ENCODE peak calls at places on chromosomes 16 and 17, in nine cellular contexts. One of them, this sample, is unnamed.

GRCh38 chr17:28470266-28471126 is 2.9 kb upstream of the SLC13A2 start:
- DNase-seq in anterior cingulate cortex: no peak
- DNase-seq in A549: no peak
- DNase-seq in bronchial epithelial cell: no peak
- DNase-seq in mesothelial cell of epicardium: no peak
- DNase-seq in non-pigmented ciliary epithelial cell: no peak
- DNase-seq in EL: no peak
- DNase-seq in GM04503: no peak
- DNase-seq in T-cell: no peak
- DNase-seq in this sample: no peak

GRCh38 chr17:36632916-36633846 is 31.8 kb downstream of the MRM1 start:
- DNase-seq in anterior cingulate cortex: no peak
- DNase-seq in A549: no peak
- DNase-seq in bronchial epithelial cell: no peak
- DNase-seq in mesothelial cell of epicardium: no peak
- DNase-seq in non-pigmented ciliary epithelial cell: no peak
- DNase-seq in EL: no peak
- DNase-seq in GM04503: no peak
- DNase-seq in T-cell: no peak
- DNase-seq in this sample: no peak

GRCh38 chr16:88422733-88423447 is 30.2 kb upstream of the ZFPM1 start:
- DNase-seq in anterior cingulate cortex: no peak
- DNase-seq in A549: no peak
- DNase-seq in bronchial epithelial cell: no peak
- DNase-seq in mesothelial cell of epicardium: no peak
- DNase-seq in non-pigmented ciliary epithelial cell: no peak
- DNase-seq in EL: no peak
- DNase-seq in GM04503: no peak
- DNase-seq in T-cell: no peak
- DNase-seq in this sample: no peak

GRCh38 chr16:82331397-82331796 is 161.4 kb upstream of the MPHOSPH6 start:
- DNase-seq in anterior cingulate cortex: no peak
- DNase-seq in A549: no peak
- DNase-seq in bronchial epithelial cell: no peak
- DNase-seq in mesothelial cell of epicardium: no peak
- DNase-seq in non-pigmented ciliary epithelial cell: no peak
- DNase-seq in EL: no peak
- DNase-seq in GM04503: no peak
- DNase-seq in T-cell: no peak
- DNase-seq in this sample: no peak

GRCh38 chr16:57723170-57723569 is 12.4 kb upstream of the KATNB1 start:
- DNase-seq in anterior cingulate cortex: no peak
- DNase-seq in A549: no peak
- DNase-seq in bronchial epithelial cell: no peak
- DNase-seq in mesothelial cell of epicardium: no peak
- DNase-seq in non-pigmented ciliary epithelial cell: no peak
- DNase-seq in EL: peak
- DNase-seq in GM04503: no peak
- DNase-seq in T-cell: no peak
- DNase-seq in this sample: no peak

GRCh38 chr16:4373909-4374742 is 2.5 kb downstream of the VASN start:
- DNase-seq in anterior cingulate cortex: peak
- DNase-seq in A549: peak
- DNase-seq in bronchial epithelial cell: peak
- DNase-seq in mesothelial cell of epicardium: peak
- DNase-seq in non-pigmented ciliary epithelial cell: peak
- DNase-seq in EL: peak
- DNase-seq in GM04503: peak
- DNase-seq in T-cell: no peak
- DNase-seq in this sample: peak

GRCh38 chr17:36611345-36612072 is 10.1 kb downstream of the MRM1 start:
- DNase-seq in anterior cingulate cortex: no peak
- DNase-seq in A549: no peak
- DNase-seq in bronchial epithelial cell: peak
- DNase-seq in mesothelial cell of epicardium: no peak
- DNase-seq in non-pigmented ciliary epithelial cell: peak
- DNase-seq in EL: peak
- DNase-seq in GM04503: no peak
- DNase-seq in T-cell: no peak
- DNase-seq in this sample: peak

GRCh38 chr16:49858200-49859129 is 2.6 kb upstream of the ZNF423 start:
- DNase-seq in anterior cingulate cortex: no peak
- DNase-seq in A549: peak
- DNase-seq in bronchial epithelial cell: no peak
- DNase-seq in mesothelial cell of epicardium: peak
- DNase-seq in non-pigmented ciliary epithelial cell: no peak
- DNase-seq in EL: peak
- DNase-seq in GM04503: no peak
- DNase-seq in T-cell: no peak
- DNase-seq in this sample: no peak

GRCh38 chr16:83989300-83989699 is 21.3 kb downstream of the NECAB2 start:
- DNase-seq in anterior cingulate cortex: no peak
- DNase-seq in A549: no peak
- DNase-seq in bronchial epithelial cell: no peak
- DNase-seq in mesothelial cell of epicardium: no peak
- DNase-seq in non-pigmented ciliary epithelial cell: no peak
- DNase-seq in EL: no peak
- DNase-seq in GM04503: no peak
- DNase-seq in T-cell: no peak
- DNase-seq in this sample: no peak

GRCh38 chr17:31391496-31391949 is at the start of gene RAB11FIP4:
- DNase-seq in anterior cingulate cortex: no peak
- DNase-seq in A549: no peak
- DNase-seq in bronchial epithelial cell: no peak
- DNase-seq in mesothelial cell of epicardium: no peak
- DNase-seq in non-pigmented ciliary epithelial cell: no peak
- DNase-seq in EL: no peak
- DNase-seq in GM04503: no peak
- DNase-seq in T-cell: no peak
- DNase-seq in this sample: no peak

GRCh38 chr17:67546578-67547527 is 169.8 kb downstream of the PITPNC1 start:
- DNase-seq in anterior cingulate cortex: peak
- DNase-seq in A549: no peak
- DNase-seq in bronchial epithelial cell: no peak
- DNase-seq in mesothelial cell of epicardium: no peak
- DNase-seq in non-pigmented ciliary epithelial cell: no peak
- DNase-seq in EL: no peak
- DNase-seq in GM04503: no peak
- DNase-seq in T-cell: no peak
- DNase-seq in this sample: no peak

GRCh38 chr16:87123356-87124001 is 193.7 kb downstream of the C16orf95 start:
- DNase-seq in anterior cingulate cortex: no peak
- DNase-seq in A549: no peak
- DNase-seq in bronchial epithelial cell: no peak
- DNase-seq in mesothelial cell of epicardium: no peak
- DNase-seq in non-pigmented ciliary epithelial cell: no peak
- DNase-seq in EL: peak
- DNase-seq in GM04503: no peak
- DNase-seq in T-cell: no peak
- DNase-seq in this sample: no peak

GRCh38 chr16:57377080-57377841 is 5.0 kb downstream of the CX3CL1 start:
- DNase-seq in anterior cingulate cortex: no peak
- DNase-seq in A549: peak
- DNase-seq in bronchial epithelial cell: peak
- DNase-seq in mesothelial cell of epicardium: no peak
- DNase-seq in non-pigmented ciliary epithelial cell: no peak
- DNase-seq in EL: peak
- DNase-seq in GM04503: no peak
- DNase-seq in T-cell: no peak
- DNase-seq in this sample: peak

GRCh38 chr17:73198201-73198929 is 5.5 kb downstream of the COG1 start:
- DNase-seq in anterior cingulate cortex: no peak
- DNase-seq in A549: no peak
- DNase-seq in bronchial epithelial cell: no peak
- DNase-seq in mesothelial cell of epicardium: no peak
- DNase-seq in non-pigmented ciliary epithelial cell: no peak
- DNase-seq in EL: no peak
- DNase-seq in GM04503: no peak
- DNase-seq in T-cell: no peak
- DNase-seq in this sample: no peak

GRCh38 chr17:64787255-64787920 is 125.3 kb upstream of the SMURF2 start:
- DNase-seq in anterior cingulate cortex: no peak
- DNase-seq in A549: no peak
- DNase-seq in bronchial epithelial cell: no peak
- DNase-seq in mesothelial cell of epicardium: no peak
- DNase-seq in non-pigmented ciliary epithelial cell: no peak
- DNase-seq in EL: no peak
- DNase-seq in GM04503: no peak
- DNase-seq in T-cell: no peak
- DNase-seq in this sample: no peak

GRCh38 chr16:88746511-88746910 is 38.5 kb downstream of the PIEZO1 start:
- DNase-seq in anterior cingulate cortex: no peak
- DNase-seq in A549: no peak
- DNase-seq in bronchial epithelial cell: no peak
- DNase-seq in mesothelial cell of epicardium: no peak
- DNase-seq in non-pigmented ciliary epithelial cell: no peak
- DNase-seq in EL: no peak
- DNase-seq in GM04503: no peak
- DNase-seq in T-cell: no peak
- DNase-seq in this sample: no peak

GRCh38 chr16:23948949-23949392 is 113.2 kb downstream of the PRKCB start:
- DNase-seq in anterior cingulate cortex: no peak
- DNase-seq in A549: no peak
- DNase-seq in bronchial epithelial cell: no peak
- DNase-seq in mesothelial cell of epicardium: no peak
- DNase-seq in non-pigmented ciliary epithelial cell: no peak
- DNase-seq in EL: no peak
- DNase-seq in GM04503: no peak
- DNase-seq in T-cell: peak
- DNase-seq in this sample: no peak

GRCh38 chr17:5785343-5785742 is 201.0 kb upstream of the NLRP1 start:
- DNase-seq in anterior cingulate cortex: no peak
- DNase-seq in A549: no peak
- DNase-seq in bronchial epithelial cell: peak
- DNase-seq in mesothelial cell of epicardium: no peak
- DNase-seq in non-pigmented ciliary epithelial cell: no peak
- DNase-seq in EL: peak
- DNase-seq in GM04503: peak
- DNase-seq in T-cell: no peak
- DNase-seq in this sample: peak

GRCh38 chr17:17605747-17606083 is 14.2 kb upstream of the PEMT start:
- DNase-seq in anterior cingulate cortex: no peak
- DNase-seq in A549: no peak
- DNase-seq in bronchial epithelial cell: no peak
- DNase-seq in mesothelial cell of epicardium: no peak
- DNase-seq in non-pigmented ciliary epithelial cell: peak
- DNase-seq in EL: peak
- DNase-seq in GM04503: peak
- DNase-seq in T-cell: no peak
- DNase-seq in this sample: no peak

GRCh38 chr16:55280622-55281021 is 43.4 kb upstream of the IRX6 start:
- DNase-seq in anterior cingulate cortex: no peak
- DNase-seq in A549: no peak
- DNase-seq in bronchial epithelial cell: no peak
- DNase-seq in mesothelial cell of epicardium: no peak
- DNase-seq in non-pigmented ciliary epithelial cell: no peak
- DNase-seq in EL: no peak
- DNase-seq in GM04503: no peak
- DNase-seq in T-cell: no peak
- DNase-seq in this sample: no peak

GRCh38 chr17:142102-142661 is 4.8 kb downstream of the SCGB1C2 start:
- DNase-seq in anterior cingulate cortex: no peak
- DNase-seq in A549: peak
- DNase-seq in bronchial epithelial cell: no peak
- DNase-seq in mesothelial cell of epicardium: peak
- DNase-seq in non-pigmented ciliary epithelial cell: peak
- DNase-seq in EL: peak
- DNase-seq in GM04503: no peak
- DNase-seq in T-cell: no peak
- DNase-seq in this sample: no peak

GRCh38 chr16:8859913-8860881 is 8.6 kb downstream of the CARHSP1 start:
- DNase-seq in anterior cingulate cortex: no peak
- DNase-seq in A549: no peak
- DNase-seq in bronchial epithelial cell: no peak
- DNase-seq in mesothelial cell of epicardium: no peak
- DNase-seq in non-pigmented ciliary epithelial cell: no peak
- DNase-seq in EL: peak
- DNase-seq in GM04503: no peak
- DNase-seq in T-cell: no peak
- DNase-seq in this sample: no peak

GRCh38 chr16:57634171-57634570 is 5.7 kb downstream of the ADGRG1 start:
- DNase-seq in anterior cingulate cortex: no peak
- DNase-seq in A549: no peak
- DNase-seq in bronchial epithelial cell: no peak
- DNase-seq in mesothelial cell of epicardium: no peak
- DNase-seq in non-pigmented ciliary epithelial cell: no peak
- DNase-seq in EL: peak
- DNase-seq in GM04503: no peak
- DNase-seq in T-cell: no peak
- DNase-seq in this sample: no peak